ENCODE peak calls at places on chromosome 1, in six cellular contexts. One of them, this sample, is unnamed.

GRCh38 chr1:25615172-25615541 is 1.4 kb upstream of the MAN1C1 start:
- DNase-seq in sigmoid colon: no peak
- DNase-seq in HS-5: no peak
- DNase-seq in NCI-H2081: no peak
- DNase-seq in occipital lobe: no peak
- DNase-seq in activated T-cell treated with anti-CD3 and anti-CD28 coated beads for 24 hours: no peak
- DNase-seq in this sample: no peak

GRCh38 chr1:30331415-30332065 is 391.8 kb downstream of the MATN1 start:
- DNase-seq in NCI-H2081: no peak
- DNase-seq in HS-5: no peak
- DNase-seq in occipital lobe: no peak
- DNase-seq in sigmoid colon: no peak
- DNase-seq in activated T-cell treated with anti-CD3 and anti-CD28 coated beads for 24 hours: no peak
- DNase-seq in this sample: peak; percentile 17

GRCh38 chr1:39977202-39977601 is 22.3 kb downstream of the MFSD2A start:
- DNase-seq in activated T-cell treated with anti-CD3 and anti-CD28 coated beads for 24 hours: no peak
- DNase-seq in occipital lobe: no peak
- DNase-seq in sigmoid colon: no peak
- DNase-seq in HS-5: no peak
- DNase-seq in NCI-H2081: no peak
- DNase-seq in this sample: no peak

GRCh38 chr1:217542136-217542777 is 88.6 kb downstream of the GPATCH2 start:
- DNase-seq in activated T-cell treated with anti-CD3 and anti-CD28 coated beads for 24 hours: no peak
- DNase-seq in HS-5: no peak
- DNase-seq in NCI-H2081: no peak
- DNase-seq in occipital lobe: no peak
- DNase-seq in sigmoid colon: no peak
- DNase-seq in this sample: no peak

GRCh38 chr1:58799650-58800049 is 15.8 kb upstream of the JUN start:
- DNase-seq in sigmoid colon: no peak
- DNase-seq in NCI-H2081: no peak
- DNase-seq in HS-5: no peak
- DNase-seq in activated T-cell treated with anti-CD3 and anti-CD28 coated beads for 24 hours: no peak
- DNase-seq in occipital lobe: no peak
- DNase-seq in this sample: no peak

GRCh38 chr1:235275836-235276235 is 52.1 kb downstream of the ARID4B start:
- DNase-seq in HS-5: no peak
- DNase-seq in activated T-cell treated with anti-CD3 and anti-CD28 coated beads for 24 hours: no peak
- DNase-seq in sigmoid colon: no peak
- DNase-seq in occipital lobe: no peak
- DNase-seq in NCI-H2081: no peak
- DNase-seq in this sample: no peak

GRCh38 chr1:151993084-151993733 is 450 bp downstream of the S100A10 start:
- DNase-seq in NCI-H2081: peak; percentile 7
- DNase-seq in occipital lobe: no peak
- DNase-seq in HS-5: no peak
- DNase-seq in activated T-cell treated with anti-CD3 and anti-CD28 coated beads for 24 hours: no peak
- DNase-seq in sigmoid colon: peak; percentile 70
- DNase-seq in this sample: peak; percentile 66

GRCh38 chr1:61674221-61674620 is 50.7 kb downstream of the TM2D1 start:
- DNase-seq in HS-5: no peak
- DNase-seq in activated T-cell treated with anti-CD3 and anti-CD28 coated beads for 24 hours: no peak
- DNase-seq in sigmoid colon: no peak
- DNase-seq in NCI-H2081: no peak
- DNase-seq in occipital lobe: no peak
- DNase-seq in this sample: no peak

GRCh38 chr1:37448691-37449417 is 25.5 kb upstream of the ZC3H12A start:
- DNase-seq in HS-5: no peak
- DNase-seq in occipital lobe: no peak
- DNase-seq in activated T-cell treated with anti-CD3 and anti-CD28 coated beads for 24 hours: no peak
- DNase-seq in sigmoid colon: no peak
- DNase-seq in NCI-H2081: peak; percentile 60
- DNase-seq in this sample: no peak

GRCh38 chr1:203643213-203644045 is 16.8 kb downstream of the ATP2B4 start:
- DNase-seq in activated T-cell treated with anti-CD3 and anti-CD28 coated beads for 24 hours: no peak
- DNase-seq in NCI-H2081: no peak
- DNase-seq in HS-5: no peak
- DNase-seq in occipital lobe: peak; percentile 21
- DNase-seq in sigmoid colon: no peak
- DNase-seq in this sample: no peak

GRCh38 chr1:110872745-110873435 is at the start of gene CD53:
- DNase-seq in sigmoid colon: no peak
- DNase-seq in NCI-H2081: no peak
- DNase-seq in activated T-cell treated with anti-CD3 and anti-CD28 coated beads for 24 hours: peak; percentile 37
- DNase-seq in occipital lobe: no peak
- DNase-seq in HS-5: no peak
- DNase-seq in this sample: no peak

GRCh38 chr1:6580119-6580587 is 359 bp downstream of the ZBTB48 start:
- DNase-seq in activated T-cell treated with anti-CD3 and anti-CD28 coated beads for 24 hours: no peak
- DNase-seq in NCI-H2081: no peak
- DNase-seq in occipital lobe: no peak
- DNase-seq in HS-5: no peak
- DNase-seq in sigmoid colon: no peak
- DNase-seq in this sample: no peak

GRCh38 chr1:8684590-8684989 is 132.8 kb downstream of the RERE start:
- DNase-seq in occipital lobe: no peak
- DNase-seq in sigmoid colon: no peak
- DNase-seq in HS-5: no peak
- DNase-seq in activated T-cell treated with anti-CD3 and anti-CD28 coated beads for 24 hours: no peak
- DNase-seq in NCI-H2081: no peak
- DNase-seq in this sample: no peak

GRCh38 chr1:227788279-227789041 is 27.0 kb upstream of the PRSS38 start:
- DNase-seq in HS-5: no peak
- DNase-seq in activated T-cell treated with anti-CD3 and anti-CD28 coated beads for 24 hours: no peak
- DNase-seq in occipital lobe: no peak
- DNase-seq in sigmoid colon: peak; percentile 91
- DNase-seq in NCI-H2081: peak; percentile 76
- DNase-seq in this sample: peak; percentile 96

GRCh38 chr1:30658014-30658336 is 65.4 kb downstream of the MATN1 start:
- DNase-seq in sigmoid colon: no peak
- DNase-seq in occipital lobe: no peak
- DNase-seq in HS-5: no peak
- DNase-seq in NCI-H2081: no peak
- DNase-seq in activated T-cell treated with anti-CD3 and anti-CD28 coated beads for 24 hours: no peak
- DNase-seq in this sample: no peak

GRCh38 chr1:107594541-107594940 is 370.4 kb downstream of the VAV3 start:
- DNase-seq in sigmoid colon: no peak
- DNase-seq in activated T-cell treated with anti-CD3 and anti-CD28 coated beads for 24 hours: no peak
- DNase-seq in occipital lobe: no peak
- DNase-seq in HS-5: no peak
- DNase-seq in NCI-H2081: no peak
- DNase-seq in this sample: no peak

GRCh38 chr1:82483146-82483545 is 682.4 kb downstream of the ADGRL2 start:
- DNase-seq in activated T-cell treated with anti-CD3 and anti-CD28 coated beads for 24 hours: no peak
- DNase-seq in NCI-H2081: no peak
- DNase-seq in HS-5: no peak
- DNase-seq in occipital lobe: no peak
- DNase-seq in sigmoid colon: no peak
- DNase-seq in this sample: peak; percentile 46

This sample was measured in H9.